ENCODE peak calls at places on chromosomes 4 and X, in seven cellular contexts. D is astrocyte, U is OCI-LY7, T is IMR-90, Y is sigmoid colon, J is breast epithelium, W is tibial artery. S is an unnamed sample.
A peak's percentile ranks its signal among the peaks of the same experiment; 100 is the strongest.

GRCh38 chr4:129117705-129118104 is 21.8 kb downstream of the C4orf33 start:
- DNase-seq in D (no peak), U (no peak), T (no peak), Y (no peak), J (no peak), W (no peak), S (no peak)

GRCh38 chrX:9966775-9967408 is at the start of gene CLDN34:
- DNase-seq in D (no peak), U (no peak), T (no peak), Y (no peak), J (no peak), W (no peak), S (no peak)

GRCh38 chr4:26687728-26688127 is 103.8 kb downstream of the TBC1D19 start:
- DNase-seq in D (peak; percentile 95), U (no peak), T (peak; percentile 94), Y (no peak), J (no peak), W (no peak), S (peak; percentile 70)

GRCh38 chr4:166733686-166734085 is 500.6 kb downstream of the SPOCK3 start:
- DNase-seq in D (no peak), U (no peak), T (no peak), Y (no peak), J (no peak), W (no peak), S (no peak)

GRCh38 chrX:27917713-27918500 is 63.3 kb downstream of the DCAF8L1 start:
- DNase-seq in D (no peak), U (no peak), T (no peak), Y (no peak), J (no peak), W (no peak), S (no peak)

GRCh38 chrX:104445591-104445990 is 120.4 kb upstream of the IL1RAPL2 start:
- DNase-seq in D (no peak), U (no peak), T (no peak), Y (no peak), J (no peak), W (no peak), S (no peak)

GRCh38 chr4:175891863-175892262 is 79.8 kb upstream of the GPM6A start:
- DNase-seq in D (peak; percentile 26), U (peak; percentile 68), T (peak; percentile 4), Y (no peak), J (no peak), W (no peak), S (no peak)

GRCh38 chrX:39640866-39641265 is 456.9 kb downstream of the BCOR start:
- DNase-seq in D (no peak), U (no peak), T (no peak), Y (no peak), J (no peak), W (no peak), S (no peak)

GRCh38 chr4:40409835-40410234 is 74.7 kb downstream of the CHRNA9 start:
- DNase-seq in D (peak; percentile 57), U (no peak), T (peak; percentile 38), Y (no peak), J (no peak), W (no peak), S (no peak)

GRCh38 chr4:98506462-98507132 is 151.8 kb downstream of the TSPAN5 start:
- DNase-seq in D (no peak), U (no peak), T (no peak), Y (no peak), J (no peak), W (no peak), S (no peak)

GRCh38 chr4:180134116-180134866 is 2108.9 kb upstream of the TENM3 start:
- DNase-seq in D (no peak), U (no peak), T (no peak), Y (no peak), J (no peak), W (no peak), S (no peak)

GRCh38 chrX:103608305-103608963 is 671 bp downstream of the TCEAL3 start:
- DNase-seq in D (no peak), U (no peak), T (no peak), Y (no peak), J (no peak), W (peak; percentile 65), S (no peak)

GRCh38 chr4:180913750-180914149 is 1329.5 kb upstream of the TENM3 start:
- DNase-seq in D (peak; percentile 88), U (no peak), T (peak; percentile 72), Y (no peak), J (no peak), W (no peak), S (no peak)

GRCh38 chrX:119512145-119512800 is 44.0 kb downstream of the SLC25A5 start:
- DNase-seq in D (peak; percentile 32), U (peak; percentile 62), T (peak; percentile 66), Y (peak; percentile 73), J (peak; percentile 41), W (peak; percentile 71), S (peak; percentile 18)

GRCh38 chr4:57691370-57691769 is 581.2 kb upstream of the IGFBP7 start:
- DNase-seq in D (no peak), U (no peak), T (no peak), Y (no peak), J (no peak), W (no peak), S (no peak)

GRCh38 chrX:9651737-9652136 is 113.9 kb downstream of the GPR143 start:
- DNase-seq in D (no peak), U (no peak), T (no peak), Y (no peak), J (no peak), W (no peak), S (no peak)

GRCh38 chr4:2598661-2599654 is 62.5 kb downstream of the FAM193A start:
- DNase-seq in D (no peak), U (peak; percentile 70), T (peak; percentile 19), Y (no peak), J (no peak), W (no peak), S (no peak)

GRCh38 chrX:100649550-100650356 is 5.8 kb downstream of the SRPX2 start:
- DNase-seq in D (peak; percentile 89), U (no peak), T (peak; percentile 90), Y (peak; percentile 92), J (peak; percentile 59), W (peak; percentile 83), S (peak; percentile 78)

GRCh38 chrX:68853665-68854251 is 24.9 kb downstream of the EFNB1 start:
- DNase-seq in D (no peak), U (no peak), T (no peak), Y (no peak), J (no peak), W (no peak), S (no peak)

GRCh38 chr4:76256032-76256431 is 4.5 kb downstream of the FAM47E start:
- DNase-seq in D (no peak), U (no peak), T (no peak), Y (no peak), J (no peak), W (no peak), S (no peak)

GRCh38 chr4:76250962-76251361 is 559 bp upstream of the FAM47E start:
- DNase-seq in D (no peak), U (no peak), T (no peak), Y (no peak), J (no peak), W (no peak), S (no peak)

GRCh38 chr4:76253511-76253910 is 2.0 kb downstream of the FAM47E start:
- DNase-seq in D (no peak), U (no peak), T (no peak), Y (no peak), J (no peak), W (no peak), S (no peak)

GRCh38 chr4:76251448-76252270 is at the start of gene FAM47E:
- DNase-seq in D (peak; percentile 16), U (no peak), T (peak; percentile 6), Y (peak; percentile 88), J (peak; percentile 71), W (peak; percentile 80), S (no peak)

DNA sequence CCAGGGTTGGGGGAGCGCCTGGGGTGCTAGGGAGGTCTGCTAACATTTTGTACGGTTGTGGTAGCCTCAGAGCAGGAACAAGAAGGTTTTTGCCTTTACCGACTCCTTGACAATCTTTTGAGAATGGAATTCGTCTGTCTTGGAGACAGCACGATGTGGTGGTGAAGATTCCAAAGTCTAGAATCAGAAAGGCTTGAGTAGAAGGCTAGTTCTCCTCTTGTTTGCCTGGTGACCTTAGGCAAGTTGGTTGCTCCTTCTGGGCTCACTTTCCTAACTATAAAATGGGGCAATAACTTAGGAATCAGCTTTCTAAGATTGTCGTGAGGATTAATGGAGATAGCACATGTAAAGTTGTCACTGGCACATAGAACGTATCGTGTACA is 741 bp downstream of the FAM47E start:
- DNase-seq in D (no peak), U (no peak), T (no peak), Y (no peak), J (no peak), W (no peak), S (no peak)
- H3K4me3 ChIP-seq in D (peak overlapping the region; percentile 50), U (no peak overlapping the region), T (no peak overlapping the region), Y (peak overlapping the region; percentile 81), J (peak overlapping the region; percentile 74), W (peak overlapping the region; percentile 79), S (no peak overlapping the region)

GRCh38 chr4:161704040-161704439 is 459.8 kb downstream of the FSTL5 start:
- DNase-seq in D (no peak), U (no peak), T (no peak), Y (no peak), J (no peak), W (no peak), S (no peak)
- H3K9me3 ChIP-seq in D (no peaks in the 10 kb centered on the region), U (no peaks in the 10 kb centered on the region), T (no peaks in the 10 kb centered on the region), Y (no peaks in the 10 kb centered on the region), J (no peaks in the 10 kb centered on the region), W (no peaks in the 10 kb centered on the region), S (no peaks in the 10 kb centered on the region)

GRCh38 chrX:12002876-12003275 is 135.4 kb upstream of the FRMPD4 start:
- DNase-seq in D (peak; percentile 18), U (no peak), T (peak; percentile 10), Y (no peak), J (no peak), W (no peak), S (no peak)
- TF ChIP-seq CTCF in D (no peak), U (no peak), T (no peak), Y (no peak), J (no peak), W (no peak), S (no peak)

GRCh38 chr4:138898282-138898681 is 117.3 kb upstream of the NOCT start:
- DNase-seq in D (peak; percentile 71), U (no peak), T (peak; percentile 58), Y (no peak), J (no peak), W (no peak), S (no peak)

GRCh38 chr4:138899999-138900398 is 115.6 kb upstream of the NOCT start:
- DNase-seq in D (no peak), U (no peak), T (no peak), Y (no peak), J (no peak), W (no peak), S (no peak)

GRCh38 chr4:138894688-138895087 is 120.9 kb upstream of the NOCT start:
- DNase-seq in D (no peak), U (no peak), T (no peak), Y (no peak), J (no peak), W (no peak), S (no peak)

GRCh38 chr4:138901177-138901576 is 114.4 kb upstream of the NOCT start:
- DNase-seq in D (no peak), U (no peak), T (peak; percentile 22), Y (no peak), J (no peak), W (no peak), S (no peak)

DNA sequence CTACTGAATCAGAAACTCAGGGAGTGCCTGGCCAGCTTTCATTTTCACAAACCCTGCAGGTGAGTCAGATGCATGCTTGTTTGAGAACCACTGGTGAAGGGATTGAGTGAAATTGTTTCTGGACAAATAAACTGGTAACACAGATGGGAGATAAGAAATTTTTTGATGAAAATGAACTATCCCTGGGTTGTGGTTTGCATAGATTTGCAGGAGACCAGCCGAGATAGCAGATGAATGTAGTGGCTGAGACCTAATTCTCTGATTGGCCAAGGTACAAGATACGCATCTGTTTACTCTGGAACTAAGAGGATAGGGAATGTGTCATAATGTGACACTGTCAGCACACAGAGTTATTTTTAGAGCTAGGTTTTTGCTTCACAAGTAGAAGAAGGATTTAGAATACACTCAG is 117.8 kb upstream of the NOCT start:
- DNase-seq in D (peak; percentile 98), U (no peak), T (peak; percentile 94), Y (no peak), J (no peak), W (no peak), S (peak; percentile 26)
- H3K4me3 ChIP-seq in D (peak overlapping the region; percentile 7), U (no peak overlapping the region), T (peak overlapping the region; percentile 1), Y (no peak overlapping the region), J (no peak overlapping the region), W (no peak overlapping the region), S (no peak overlapping the region)